ENCODE peak calls at places on chromosomes 1 and 21, in six cellular contexts. G is AML-193; J is stimulated activated CD8-positive, alpha-beta memory T cell treated with anti-CD3 and anti-CD28 coated beads, Interleukin-15, amount 100 ng/mL, for 48 hours; P is uterus; A is H4; B is WTC11. Q is an unnamed sample.

GRCh38 chr1:153741946-153742345 is 14.1 kb downstream of the INTS3 start:
- DNase-seq in G (no peak), J (no peak), P (no peak), A (no peak), B (no peak), Q (peak)

GRCh38 chr1:33329600-33330305 is 8.9 kb upstream of the A3GALT2 start:
- DNase-seq in G (no peak), J (no peak), P (no peak), A (no peak), B (no peak), Q (no peak)

GRCh38 chr21:21612446-21612845 is 614.2 kb downstream of the NCAM2 start:
- DNase-seq in G (peak), J (no peak), P (no peak), A (peak), B (no peak), Q (peak)

GRCh38 chr1:46489169-46489637 is 433 bp upstream of the DMBX1 start:
- DNase-seq in G (no peak), J (no peak), P (no peak), A (no peak), B (peak), Q (no peak)

GRCh38 chr21:43910460-43910859 is 45.4 kb downstream of the AGPAT3 start:
- DNase-seq in G (no peak), J (no peak), P (no peak), A (no peak), B (no peak), Q (no peak)

GRCh38 chr1:226875641-226876295 is 5.4 kb downstream of the PSEN2 start:
- DNase-seq in G (no peak), J (no peak), P (peak), A (peak), B (peak), Q (peak)

GRCh38 chr1:161739865-161740566 is 9.6 kb upstream of the DUSP12 start:
- DNase-seq in G (no peak), J (no peak), P (no peak), A (no peak), B (no peak), Q (no peak)

GRCh38 chr1:24857528-24858133 is 72.4 kb downstream of the RUNX3 start:
- DNase-seq in G (no peak), J (no peak), P (no peak), A (no peak), B (no peak), Q (no peak)

GRCh38 chr1:225549821-225550220 is 103.1 kb downstream of the ENAH start:
- DNase-seq in G (no peak), J (no peak), P (no peak), A (no peak), B (no peak), Q (no peak)

GRCh38 chr1:43348809-43349593 is 9.8 kb upstream of the CDC20 start:
- DNase-seq in G (no peak), J (no peak), P (peak), A (peak), B (peak), Q (peak)

GRCh38 chr1:213131851-213132655 is 81.0 kb downstream of the RPS6KC1 start:
- DNase-seq in G (no peak), J (no peak), P (no peak), A (no peak), B (no peak), Q (no peak)

GRCh38 chr1:117067528-117068370 is 7.6 kb downstream of the TTF2 start:
- DNase-seq in G (peak), J (no peak), P (peak), A (peak), B (peak), Q (peak)

GRCh38 chr1:46543382-46543760 is 8.1 kb downstream of the KNCN start:
- DNase-seq in G (no peak), J (no peak), P (no peak), A (no peak), B (no peak), Q (no peak)

GRCh38 chr1:59605184-59605583 is 209.6 kb upstream of the HOOK1 start:
- DNase-seq in G (no peak), J (no peak), P (no peak), A (no peak), B (no peak), Q (peak)

GRCh38 chr1:160522136-160522535 is 919 bp downstream of the SLAMF6 start:
- DNase-seq in G (no peak), J (no peak), P (no peak), A (no peak), B (no peak), Q (no peak)

GRCh38 chr1:154862927-154863701 is 7.0 kb downstream of the KCNN3 start:
- DNase-seq in G (no peak), J (peak), P (no peak), A (no peak), B (no peak), Q (no peak)

GRCh38 chr1:109266965-109267364 is 16.0 kb downstream of the PSRC1 start:
- DNase-seq in G (no peak), J (no peak), P (no peak), A (no peak), B (no peak), Q (peak)

GRCh38 chr1:53147171-53147570 is 4.7 kb upstream of the SLC1A7 start:
- DNase-seq in G (no peak), J (no peak), P (no peak), A (no peak), B (no peak), Q (no peak)

GRCh38 chr1:17908945-17909344 is 153.8 kb downstream of the ACTL8 start:
- DNase-seq in G (no peak), J (no peak), P (no peak), A (no peak), B (no peak), Q (no peak)

GRCh38 chr1:94616503-94616902 is 74.9 kb upstream of the F3 start:
- DNase-seq in G (no peak), J (no peak), P (no peak), A (no peak), B (no peak), Q (no peak)

GRCh38 chr21:35204850-35205564 is 155.9 kb upstream of the RUNX1 start:
- DNase-seq in G (peak), J (no peak), P (peak), A (peak), B (no peak), Q (peak)

GRCh38 chr21:37560385-37560784 is 193.8 kb downstream of the DYRK1A start:
- DNase-seq in G (no peak), J (no peak), P (no peak), A (no peak), B (no peak), Q (no peak)

GRCh38 chr1:202580604-202581003 is 129.7 kb downstream of the SYT2 start:
- DNase-seq in G (no peak), J (no peak), P (no peak), A (peak), B (no peak), Q (no peak)

GRCh38 chr1:29749546-29749945 is 513.2 kb downstream of the PTPRU start:
- DNase-seq in G (no peak), J (no peak), P (no peak), A (no peak), B (no peak), Q (no peak)

GRCh38 chr1:58392083-58392482 is 154.4 kb downstream of the OMA1 start:
- DNase-seq in G (no peak), J (no peak), P (no peak), A (no peak), B (no peak), Q (no peak)

GRCh38 chr1:225449261-225449660 is 21.4 kb upstream of the LBR start:
- DNase-seq in G (no peak), J (no peak), P (no peak), A (peak), B (no peak), Q (peak)

GRCh38 chr1:20702416-20702815 is 15.4 kb downstream of the KIF17 start:
- DNase-seq in G (no peak), J (no peak), P (no peak), A (no peak), B (no peak), Q (peak)

GRCh38 chr1:160776178-160776577 is 19.8 kb upstream of the LY9 start:
- DNase-seq in G (no peak), J (no peak), P (no peak), A (no peak), B (no peak), Q (no peak)